ENCODE peak calls at places on chromosomes 2 and 18, in five cellular contexts. One of them, this sample, is unnamed.

GRCh38 chr2:13015941-13016340 is 299.2 kb downstream of the TRIB2 start:
- DNase-seq in cardiac fibroblast: no peak
- DNase-seq in heart left ventricle: no peak
- DNase-seq in choroid plexus epithelial cell: no peak
- DNase-seq in epithelial cell of esophagus: no peak
- DNase-seq in this sample: no peak

GRCh38 chr2:5164806-5165525 is 527.2 kb upstream of the SOX11 start:
- DNase-seq in choroid plexus epithelial cell: peak
- DNase-seq in cardiac fibroblast: peak
- DNase-seq in heart left ventricle: no peak
- DNase-seq in epithelial cell of esophagus: peak
- DNase-seq in this sample: peak

GRCh38 chr2:158518083-158518482 is 61.3 kb downstream of the PKP4 start:
- DNase-seq in epithelial cell of esophagus: peak
- DNase-seq in choroid plexus epithelial cell: peak
- DNase-seq in heart left ventricle: no peak
- DNase-seq in cardiac fibroblast: peak
- DNase-seq in this sample: peak

GRCh38 chr2:105804266-105804665 is 59.6 kb downstream of the NCK2 start:
- DNase-seq in choroid plexus epithelial cell: peak
- DNase-seq in cardiac fibroblast: peak
- DNase-seq in heart left ventricle: no peak
- DNase-seq in epithelial cell of esophagus: no peak
- DNase-seq in this sample: peak

GRCh38 chr2:58157754-58158153 is 83.4 kb downstream of the FANCL start:
- DNase-seq in cardiac fibroblast: no peak
- DNase-seq in heart left ventricle: no peak
- DNase-seq in epithelial cell of esophagus: no peak
- DNase-seq in choroid plexus epithelial cell: no peak
- DNase-seq in this sample: no peak

GRCh38 chr2:203623616-203624015 is 82.8 kb upstream of the CD28 start:
- DNase-seq in cardiac fibroblast: peak
- DNase-seq in choroid plexus epithelial cell: peak
- DNase-seq in epithelial cell of esophagus: peak
- DNase-seq in heart left ventricle: no peak
- DNase-seq in this sample: no peak

GRCh38 chr2:105134076-105134475 is 96.2 kb downstream of the MRPS9 start:
- DNase-seq in choroid plexus epithelial cell: no peak
- DNase-seq in heart left ventricle: no peak
- DNase-seq in epithelial cell of esophagus: no peak
- DNase-seq in cardiac fibroblast: no peak
- DNase-seq in this sample: peak

GRCh38 chr2:237196866-237197618 is 111.4 kb downstream of the COPS8 start:
- DNase-seq in heart left ventricle: no peak
- DNase-seq in cardiac fibroblast: no peak
- DNase-seq in choroid plexus epithelial cell: peak
- DNase-seq in epithelial cell of esophagus: peak
- DNase-seq in this sample: peak

GRCh38 chr18:40935423-40935822 is 1019.6 kb upstream of the PIK3C3 start:
- DNase-seq in cardiac fibroblast: peak
- DNase-seq in choroid plexus epithelial cell: peak
- DNase-seq in heart left ventricle: no peak
- DNase-seq in epithelial cell of esophagus: peak
- DNase-seq in this sample: no peak

GRCh38 chr2:152046940-152047339 is 51.9 kb downstream of the CACNB4 start:
- DNase-seq in heart left ventricle: no peak
- DNase-seq in choroid plexus epithelial cell: no peak
- DNase-seq in cardiac fibroblast: no peak
- DNase-seq in epithelial cell of esophagus: no peak
- DNase-seq in this sample: no peak

GRCh38 chr18:12007063-12007462 is 25.8 kb downstream of the IMPA2 start:
- DNase-seq in choroid plexus epithelial cell: no peak
- DNase-seq in heart left ventricle: no peak
- DNase-seq in cardiac fibroblast: no peak
- DNase-seq in epithelial cell of esophagus: no peak
- DNase-seq in this sample: no peak

GRCh38 chr18:32929213-32929612 is 156.4 kb upstream of the KLHL14 start:
- DNase-seq in epithelial cell of esophagus: no peak
- DNase-seq in cardiac fibroblast: peak
- DNase-seq in heart left ventricle: no peak
- DNase-seq in choroid plexus epithelial cell: no peak
- DNase-seq in this sample: no peak

GRCh38 chr18:56929861-56930260 is 217.0 kb upstream of the BOD1L2 start:
- DNase-seq in epithelial cell of esophagus: no peak
- DNase-seq in heart left ventricle: no peak
- DNase-seq in choroid plexus epithelial cell: no peak
- DNase-seq in cardiac fibroblast: no peak
- DNase-seq in this sample: no peak

GRCh38 chr2:236872015-236872414 is 213.7 kb upstream of the COPS8 start:
- DNase-seq in heart left ventricle: no peak
- DNase-seq in epithelial cell of esophagus: no peak
- DNase-seq in choroid plexus epithelial cell: no peak
- DNase-seq in cardiac fibroblast: no peak
- DNase-seq in this sample: no peak

GRCh38 chr2:166343467-166343866 is 32.3 kb downstream of the SCN9A start:
- DNase-seq in epithelial cell of esophagus: peak
- DNase-seq in cardiac fibroblast: no peak
- DNase-seq in heart left ventricle: no peak
- DNase-seq in choroid plexus epithelial cell: no peak
- DNase-seq in this sample: no peak

GRCh38 chr2:203399031-203399430 is 70.8 kb downstream of the ABI2 start:
- DNase-seq in epithelial cell of esophagus: no peak
- DNase-seq in choroid plexus epithelial cell: no peak
- DNase-seq in cardiac fibroblast: no peak
- DNase-seq in heart left ventricle: no peak
- DNase-seq in this sample: no peak

GRCh38 chr18:22703883-22704626 is 229.1 kb upstream of the RBBP8 start:
- DNase-seq in heart left ventricle: no peak
- DNase-seq in epithelial cell of esophagus: peak
- DNase-seq in choroid plexus epithelial cell: peak
- DNase-seq in cardiac fibroblast: peak
- DNase-seq in this sample: peak

GRCh38 chr2:18883626-18884456 is 294.5 kb upstream of the NT5C1B start:
- DNase-seq in choroid plexus epithelial cell: peak
- DNase-seq in epithelial cell of esophagus: peak
- DNase-seq in cardiac fibroblast: peak
- DNase-seq in heart left ventricle: no peak
- DNase-seq in this sample: peak

GRCh38 chr2:146544701-146545100 is 1300.1 kb upstream of the ACVR2A start:
- DNase-seq in epithelial cell of esophagus: no peak
- DNase-seq in heart left ventricle: no peak
- DNase-seq in choroid plexus epithelial cell: no peak
- DNase-seq in cardiac fibroblast: no peak
- DNase-seq in this sample: no peak

GRCh38 chr2:191441761-191442160 is 196.6 kb downstream of the MYO1B start:
- DNase-seq in epithelial cell of esophagus: no peak
- DNase-seq in heart left ventricle: no peak
- DNase-seq in cardiac fibroblast: peak
- DNase-seq in choroid plexus epithelial cell: no peak
- DNase-seq in this sample: peak

GRCh38 chr2:113886479-113887383 is 3.2 kb upstream of the ACTR3 start:
- DNase-seq in epithelial cell of esophagus: peak
- DNase-seq in choroid plexus epithelial cell: peak
- DNase-seq in cardiac fibroblast: peak
- DNase-seq in heart left ventricle: no peak
- DNase-seq in this sample: peak

GRCh38 chr18:2655954-2656236 is 369 bp downstream of the SMCHD1 start:
- DNase-seq in cardiac fibroblast: no peak
- DNase-seq in choroid plexus epithelial cell: no peak
- DNase-seq in heart left ventricle: no peak
- DNase-seq in epithelial cell of esophagus: no peak
- DNase-seq in this sample: no peak

GRCh38 chr2:206083602-206084467 is 2.1 kb downstream of the INO80D start:
- DNase-seq in heart left ventricle: no peak
- DNase-seq in epithelial cell of esophagus: peak
- DNase-seq in cardiac fibroblast: peak
- DNase-seq in choroid plexus epithelial cell: peak
- DNase-seq in this sample: peak

GRCh38 chr18:22606563-22607283 is 189.0 kb upstream of the CTAGE1 start:
- DNase-seq in cardiac fibroblast: peak
- DNase-seq in epithelial cell of esophagus: no peak
- DNase-seq in heart left ventricle: no peak
- DNase-seq in choroid plexus epithelial cell: peak
- DNase-seq in this sample: peak

GRCh38 chr18:5600376-5601071 is 56.7 kb upstream of the EPB41L3 start:
- DNase-seq in heart left ventricle: no peak
- DNase-seq in cardiac fibroblast: peak
- DNase-seq in epithelial cell of esophagus: no peak
- DNase-seq in choroid plexus epithelial cell: peak
- DNase-seq in this sample: peak

GRCh38 chr2:166825914-166826313 is 62.4 kb upstream of the XIRP2 start:
- DNase-seq in cardiac fibroblast: no peak
- DNase-seq in epithelial cell of esophagus: no peak
- DNase-seq in heart left ventricle: no peak
- DNase-seq in choroid plexus epithelial cell: no peak
- DNase-seq in this sample: no peak

GRCh38 chr2:147460140-147460539 is 384.7 kb upstream of the ACVR2A start:
- DNase-seq in cardiac fibroblast: peak
- DNase-seq in epithelial cell of esophagus: peak
- DNase-seq in heart left ventricle: no peak
- DNase-seq in choroid plexus epithelial cell: no peak
- DNase-seq in this sample: peak

GRCh38 chr2:133713049-133713580 is 144.9 kb upstream of the NCKAP5 start:
- DNase-seq in choroid plexus epithelial cell: no peak
- DNase-seq in heart left ventricle: no peak
- DNase-seq in epithelial cell of esophagus: peak
- DNase-seq in cardiac fibroblast: no peak
- DNase-seq in this sample: no peak
- TF ChIP-seq CTCF in choroid plexus epithelial cell: no peak
- TF ChIP-seq CTCF in heart left ventricle: no peak
- TF ChIP-seq CTCF in epithelial cell of esophagus: no peak
- TF ChIP-seq CTCF in cardiac fibroblast: no peak
- TF ChIP-seq CTCF in this sample: no peak

GRCh38 chr2:86632672-86633071 is 9.0 kb upstream of the RNF103 start:
- DNase-seq in choroid plexus epithelial cell: no peak
- DNase-seq in heart left ventricle: no peak
- DNase-seq in cardiac fibroblast: no peak
- DNase-seq in epithelial cell of esophagus: no peak
- DNase-seq in this sample: no peak

GRCh38 chr2:86634352-86634751 is 10.7 kb upstream of the RNF103 start:
- DNase-seq in cardiac fibroblast: no peak
- DNase-seq in choroid plexus epithelial cell: no peak
- DNase-seq in heart left ventricle: no peak
- DNase-seq in epithelial cell of esophagus: no peak
- DNase-seq in this sample: no peak

GRCh38 chr2:86638712-86639111 is 15.0 kb upstream of the RNF103 start:
- DNase-seq in choroid plexus epithelial cell: no peak
- DNase-seq in heart left ventricle: no peak
- DNase-seq in cardiac fibroblast: no peak
- DNase-seq in epithelial cell of esophagus: no peak
- DNase-seq in this sample: no peak

GRCh38 chr2:86633094-86633740 is 9.6 kb upstream of the RNF103 start:
- DNase-seq in epithelial cell of esophagus: no peak
- DNase-seq in cardiac fibroblast: no peak
- DNase-seq in heart left ventricle: no peak
- DNase-seq in choroid plexus epithelial cell: no peak
- DNase-seq in this sample: no peak

GRCh38 chr2:86636842-86637241 is 13.2 kb upstream of the RNF103 start:
- DNase-seq in heart left ventricle: no peak
- DNase-seq in cardiac fibroblast: no peak
- DNase-seq in epithelial cell of esophagus: no peak
- DNase-seq in choroid plexus epithelial cell: no peak
- DNase-seq in this sample: no peak
- H3K4me3 ChIP-seq in heart left ventricle: no peak
- H3K4me3 ChIP-seq in cardiac fibroblast: no peak
- H3K4me3 ChIP-seq in epithelial cell of esophagus: no peak
- H3K4me3 ChIP-seq in choroid plexus epithelial cell: no peak
- H3K4me3 ChIP-seq in this sample: no peak

GRCh38 chr18:79355433-79356335 is 40.0 kb upstream of the NFATC1 start:
- DNase-seq in heart left ventricle: no peak
- DNase-seq in cardiac fibroblast: no peak
- DNase-seq in epithelial cell of esophagus: no peak
- DNase-seq in choroid plexus epithelial cell: no peak
- DNase-seq in this sample: no peak

GRCh38 chr18:79352432-79352831 is 43.3 kb upstream of the NFATC1 start:
- DNase-seq in heart left ventricle: no peak
- DNase-seq in choroid plexus epithelial cell: no peak
- DNase-seq in cardiac fibroblast: no peak
- DNase-seq in epithelial cell of esophagus: no peak
- DNase-seq in this sample: no peak

GRCh38 chr18:79356435-79356834 is 39.3 kb upstream of the NFATC1 start:
- DNase-seq in epithelial cell of esophagus: no peak
- DNase-seq in choroid plexus epithelial cell: no peak
- DNase-seq in heart left ventricle: no peak
- DNase-seq in cardiac fibroblast: no peak
- DNase-seq in this sample: no peak

GRCh38 chr18:79354350-79354749 is 41.4 kb upstream of the NFATC1 start:
- DNase-seq in epithelial cell of esophagus: no peak
- DNase-seq in heart left ventricle: no peak
- DNase-seq in choroid plexus epithelial cell: peak
- DNase-seq in cardiac fibroblast: no peak
- DNase-seq in this sample: no peak

GRCh38 chr18:79353238-79353637 is 42.5 kb upstream of the NFATC1 start:
- DNase-seq in choroid plexus epithelial cell: peak
- DNase-seq in epithelial cell of esophagus: no peak
- DNase-seq in heart left ventricle: no peak
- DNase-seq in cardiac fibroblast: no peak
- DNase-seq in this sample: no peak
- TF ChIP-seq CTCF in choroid plexus epithelial cell: peak
- TF ChIP-seq CTCF in epithelial cell of esophagus: peak
- TF ChIP-seq CTCF in heart left ventricle: no peak
- TF ChIP-seq CTCF in cardiac fibroblast: peak
- TF ChIP-seq CTCF in this sample: peak

GRCh38 chr18:63253018-63253417 is 66.6 kb downstream of the BCL2 start:
- DNase-seq in cardiac fibroblast: no peak
- DNase-seq in epithelial cell of esophagus: no peak
- DNase-seq in choroid plexus epithelial cell: no peak
- DNase-seq in heart left ventricle: no peak
- DNase-seq in this sample: no peak
- H3K4me3 ChIP-seq in cardiac fibroblast: no peak
- H3K4me3 ChIP-seq in epithelial cell of esophagus: no peak
- H3K4me3 ChIP-seq in choroid plexus epithelial cell: no peak
- H3K4me3 ChIP-seq in heart left ventricle: no peak
- H3K4me3 ChIP-seq in this sample: no peak

GRCh38 chr2:194545978-194546377 is 1111.0 kb upstream of the SLC39A10 start:
- DNase-seq in heart left ventricle: no peak
- DNase-seq in epithelial cell of esophagus: peak
- DNase-seq in choroid plexus epithelial cell: peak
- DNase-seq in cardiac fibroblast: peak
- DNase-seq in this sample: no peak
- TF ChIP-seq CTCF in heart left ventricle: no peak
- TF ChIP-seq CTCF in epithelial cell of esophagus: peak
- TF ChIP-seq CTCF in choroid plexus epithelial cell: no peak
- TF ChIP-seq CTCF in cardiac fibroblast: no peak
- TF ChIP-seq CTCF in this sample: no peak

DNA sequence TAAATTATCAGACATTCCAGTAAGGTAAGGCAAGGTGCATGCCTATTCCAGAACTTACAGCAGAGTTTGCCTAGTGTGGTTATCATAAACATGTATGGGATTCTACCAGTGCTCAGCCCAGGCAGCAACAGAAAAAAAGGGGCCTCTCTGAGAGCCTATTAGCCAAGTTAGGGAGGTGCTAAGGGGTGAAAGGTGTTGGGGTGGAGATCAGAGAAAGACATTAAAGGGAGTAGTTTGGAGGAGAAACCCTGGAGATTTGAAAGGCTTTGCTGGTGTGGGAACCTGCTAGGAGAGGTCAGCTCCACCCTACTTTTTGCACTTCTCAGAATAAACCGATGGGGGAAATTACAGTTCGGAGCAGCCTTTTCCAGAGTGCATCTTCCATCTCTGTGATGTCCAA is 2.9 kb downstream of the ARPC2 start:
- DNase-seq in cardiac fibroblast: no peak
- DNase-seq in heart left ventricle: no peak
- DNase-seq in epithelial cell of esophagus: no peak
- DNase-seq in choroid plexus epithelial cell: no peak
- DNase-seq in this sample: no peak
- H3K4me3 ChIP-seq in cardiac fibroblast: peak
- H3K4me3 ChIP-seq in heart left ventricle: no peak
- H3K4me3 ChIP-seq in epithelial cell of esophagus: peak
- H3K4me3 ChIP-seq in choroid plexus epithelial cell: no peak
- H3K4me3 ChIP-seq in this sample: peak

This sample was measured in fibroblast of the aortic adventitia.